ENCODE peak calls at places on chromosome 9, in eight cellular contexts. One of them, this sample, is unnamed.

GRCh38 chr9:122807271-122807900 is 7.5 kb downstream of the OR1K1 start:
- DNase-seq in upper lobe of left lung: no peak
- DNase-seq in activated gamma-delta T cell treated with anti-CD3 and anti-CD28 coated beads, Interleukin-2, amount 50 U/mL, for 16 hours: no peak
- DNase-seq in GM18507: no peak
- DNase-seq in Calu3: no peak
- DNase-seq in left colon: no peak
- DNase-seq in left lobe of liver: no peak
- DNase-seq in amniotic stem cell: no peak
- DNase-seq in this sample: no peak

GRCh38 chr9:73847536-73847935 is 649.6 kb upstream of the RORB start:
- DNase-seq in upper lobe of left lung: no peak
- DNase-seq in activated gamma-delta T cell treated with anti-CD3 and anti-CD28 coated beads, Interleukin-2, amount 50 U/mL, for 16 hours: no peak
- DNase-seq in GM18507: no peak
- DNase-seq in Calu3: no peak
- DNase-seq in left colon: no peak
- DNase-seq in left lobe of liver: no peak
- DNase-seq in amniotic stem cell: no peak
- DNase-seq in this sample: no peak

GRCh38 chr9:36008774-36009300 is 27.9 kb upstream of the RECK start:
- DNase-seq in upper lobe of left lung: peak
- DNase-seq in activated gamma-delta T cell treated with anti-CD3 and anti-CD28 coated beads, Interleukin-2, amount 50 U/mL, for 16 hours: peak
- DNase-seq in GM18507: peak
- DNase-seq in Calu3: peak
- DNase-seq in left colon: peak
- DNase-seq in left lobe of liver: peak
- DNase-seq in amniotic stem cell: no peak
- DNase-seq in this sample: peak

GRCh38 chr9:90515550-90515949 is 127.1 kb downstream of the DIRAS2 start:
- DNase-seq in upper lobe of left lung: no peak
- DNase-seq in activated gamma-delta T cell treated with anti-CD3 and anti-CD28 coated beads, Interleukin-2, amount 50 U/mL, for 16 hours: no peak
- DNase-seq in GM18507: no peak
- DNase-seq in Calu3: no peak
- DNase-seq in left colon: no peak
- DNase-seq in left lobe of liver: no peak
- DNase-seq in amniotic stem cell: no peak
- DNase-seq in this sample: no peak

GRCh38 chr9:72477862-72478564 is 43.4 kb upstream of the TMC1 start:
- DNase-seq in upper lobe of left lung: peak
- DNase-seq in activated gamma-delta T cell treated with anti-CD3 and anti-CD28 coated beads, Interleukin-2, amount 50 U/mL, for 16 hours: no peak
- DNase-seq in GM18507: no peak
- DNase-seq in Calu3: peak
- DNase-seq in left colon: peak
- DNase-seq in left lobe of liver: no peak
- DNase-seq in amniotic stem cell: no peak
- DNase-seq in this sample: no peak

GRCh38 chr9:135456436-135457104 is 23.0 kb upstream of the PPP1R26 start:
- DNase-seq in upper lobe of left lung: no peak
- DNase-seq in activated gamma-delta T cell treated with anti-CD3 and anti-CD28 coated beads, Interleukin-2, amount 50 U/mL, for 16 hours: no peak
- DNase-seq in GM18507: no peak
- DNase-seq in Calu3: no peak
- DNase-seq in left colon: no peak
- DNase-seq in left lobe of liver: no peak
- DNase-seq in amniotic stem cell: no peak
- DNase-seq in this sample: peak

GRCh38 chr9:83304686-83305085 is 233.5 kb downstream of the FRMD3 start:
- DNase-seq in upper lobe of left lung: peak
- DNase-seq in activated gamma-delta T cell treated with anti-CD3 and anti-CD28 coated beads, Interleukin-2, amount 50 U/mL, for 16 hours: no peak
- DNase-seq in GM18507: no peak
- DNase-seq in Calu3: no peak
- DNase-seq in left colon: peak
- DNase-seq in left lobe of liver: peak
- DNase-seq in amniotic stem cell: no peak
- DNase-seq in this sample: peak

GRCh38 chr9:98551511-98552286 is 157.0 kb downstream of the GABBR2 start:
- DNase-seq in upper lobe of left lung: no peak
- DNase-seq in activated gamma-delta T cell treated with anti-CD3 and anti-CD28 coated beads, Interleukin-2, amount 50 U/mL, for 16 hours: no peak
- DNase-seq in GM18507: no peak
- DNase-seq in Calu3: no peak
- DNase-seq in left colon: no peak
- DNase-seq in left lobe of liver: no peak
- DNase-seq in amniotic stem cell: no peak
- DNase-seq in this sample: peak

GRCh38 chr9:91143162-91143561 is 218.6 kb downstream of the AUH start:
- DNase-seq in upper lobe of left lung: no peak
- DNase-seq in activated gamma-delta T cell treated with anti-CD3 and anti-CD28 coated beads, Interleukin-2, amount 50 U/mL, for 16 hours: no peak
- DNase-seq in GM18507: no peak
- DNase-seq in Calu3: no peak
- DNase-seq in left colon: no peak
- DNase-seq in left lobe of liver: no peak
- DNase-seq in amniotic stem cell: no peak
- DNase-seq in this sample: no peak

GRCh38 chr9:101580076-101580475 is 14.7 kb downstream of the PPP3R2 start:
- DNase-seq in upper lobe of left lung: no peak
- DNase-seq in activated gamma-delta T cell treated with anti-CD3 and anti-CD28 coated beads, Interleukin-2, amount 50 U/mL, for 16 hours: no peak
- DNase-seq in GM18507: no peak
- DNase-seq in Calu3: no peak
- DNase-seq in left colon: no peak
- DNase-seq in left lobe of liver: no peak
- DNase-seq in amniotic stem cell: no peak
- DNase-seq in this sample: no peak

GRCh38 chr9:85971731-85972130 is 30.8 kb downstream of the NAA35 start:
- DNase-seq in upper lobe of left lung: no peak
- DNase-seq in activated gamma-delta T cell treated with anti-CD3 and anti-CD28 coated beads, Interleukin-2, amount 50 U/mL, for 16 hours: no peak
- DNase-seq in GM18507: no peak
- DNase-seq in Calu3: no peak
- DNase-seq in left colon: no peak
- DNase-seq in left lobe of liver: no peak
- DNase-seq in amniotic stem cell: no peak
- DNase-seq in this sample: no peak

GRCh38 chr9:89963280-89963679 is 358.5 kb downstream of the GADD45G start:
- DNase-seq in upper lobe of left lung: no peak
- DNase-seq in activated gamma-delta T cell treated with anti-CD3 and anti-CD28 coated beads, Interleukin-2, amount 50 U/mL, for 16 hours: no peak
- DNase-seq in GM18507: no peak
- DNase-seq in Calu3: no peak
- DNase-seq in left colon: no peak
- DNase-seq in left lobe of liver: no peak
- DNase-seq in amniotic stem cell: no peak
- DNase-seq in this sample: no peak

GRCh38 chr9:7148243-7148765 is 390.5 kb downstream of the KDM4C start:
- DNase-seq in upper lobe of left lung: no peak
- DNase-seq in activated gamma-delta T cell treated with anti-CD3 and anti-CD28 coated beads, Interleukin-2, amount 50 U/mL, for 16 hours: no peak
- DNase-seq in GM18507: no peak
- DNase-seq in Calu3: no peak
- DNase-seq in left colon: no peak
- DNase-seq in left lobe of liver: no peak
- DNase-seq in amniotic stem cell: no peak
- DNase-seq in this sample: peak

GRCh38 chr9:132163457-132163875 is 1.6 kb downstream of the NTNG2 start:
- DNase-seq in upper lobe of left lung: no peak
- DNase-seq in activated gamma-delta T cell treated with anti-CD3 and anti-CD28 coated beads, Interleukin-2, amount 50 U/mL, for 16 hours: no peak
- DNase-seq in GM18507: no peak
- DNase-seq in Calu3: no peak
- DNase-seq in left colon: no peak
- DNase-seq in left lobe of liver: no peak
- DNase-seq in amniotic stem cell: no peak
- DNase-seq in this sample: peak

GRCh38 chr9:93679536-93680444 is 103.4 kb downstream of the PHF2 start:
- DNase-seq in upper lobe of left lung: no peak
- DNase-seq in activated gamma-delta T cell treated with anti-CD3 and anti-CD28 coated beads, Interleukin-2, amount 50 U/mL, for 16 hours: no peak
- DNase-seq in GM18507: no peak
- DNase-seq in Calu3: no peak
- DNase-seq in left colon: no peak
- DNase-seq in left lobe of liver: peak
- DNase-seq in amniotic stem cell: no peak
- DNase-seq in this sample: no peak

GRCh38 chr9:96491079-96491879 is 41.3 kb downstream of the HABP4 start:
- DNase-seq in upper lobe of left lung: peak
- DNase-seq in activated gamma-delta T cell treated with anti-CD3 and anti-CD28 coated beads, Interleukin-2, amount 50 U/mL, for 16 hours: no peak
- DNase-seq in GM18507: no peak
- DNase-seq in Calu3: no peak
- DNase-seq in left colon: no peak
- DNase-seq in left lobe of liver: peak
- DNase-seq in amniotic stem cell: no peak
- DNase-seq in this sample: no peak

GRCh38 chr9:14692536-14692917 is 705 bp downstream of the ZDHHC21 start:
- DNase-seq in upper lobe of left lung: no peak
- DNase-seq in activated gamma-delta T cell treated with anti-CD3 and anti-CD28 coated beads, Interleukin-2, amount 50 U/mL, for 16 hours: no peak
- DNase-seq in GM18507: no peak
- DNase-seq in Calu3: no peak
- DNase-seq in left colon: no peak
- DNase-seq in left lobe of liver: no peak
- DNase-seq in amniotic stem cell: no peak
- DNase-seq in this sample: peak

GRCh38 chr9:880725-881124 is 39.2 kb downstream of the DMRT1 start:
- DNase-seq in upper lobe of left lung: no peak
- DNase-seq in activated gamma-delta T cell treated with anti-CD3 and anti-CD28 coated beads, Interleukin-2, amount 50 U/mL, for 16 hours: peak
- DNase-seq in GM18507: no peak
- DNase-seq in Calu3: no peak
- DNase-seq in left colon: no peak
- DNase-seq in left lobe of liver: no peak
- DNase-seq in amniotic stem cell: no peak
- DNase-seq in this sample: no peak

GRCh38 chr9:130207241-130207992 is 35.2 kb downstream of the NCS1 start:
- DNase-seq in upper lobe of left lung: no peak
- DNase-seq in activated gamma-delta T cell treated with anti-CD3 and anti-CD28 coated beads, Interleukin-2, amount 50 U/mL, for 16 hours: no peak
- DNase-seq in GM18507: no peak
- DNase-seq in Calu3: no peak
- DNase-seq in left colon: no peak
- DNase-seq in left lobe of liver: no peak
- DNase-seq in amniotic stem cell: no peak
- DNase-seq in this sample: no peak

GRCh38 chr9:121914017-121914595 is 179.0 kb downstream of the TTLL11 start:
- DNase-seq in upper lobe of left lung: no peak
- DNase-seq in activated gamma-delta T cell treated with anti-CD3 and anti-CD28 coated beads, Interleukin-2, amount 50 U/mL, for 16 hours: no peak
- DNase-seq in GM18507: no peak
- DNase-seq in Calu3: no peak
- DNase-seq in left colon: peak
- DNase-seq in left lobe of liver: no peak
- DNase-seq in amniotic stem cell: no peak
- DNase-seq in this sample: no peak

GRCh38 chr9:91433180-91433579 is 9.5 kb upstream of the NFIL3 start:
- DNase-seq in upper lobe of left lung: no peak
- DNase-seq in activated gamma-delta T cell treated with anti-CD3 and anti-CD28 coated beads, Interleukin-2, amount 50 U/mL, for 16 hours: no peak
- DNase-seq in GM18507: no peak
- DNase-seq in Calu3: peak
- DNase-seq in left colon: no peak
- DNase-seq in left lobe of liver: no peak
- DNase-seq in amniotic stem cell: peak
- DNase-seq in this sample: peak

GRCh38 chr9:108634669-108635462 is 220.9 kb downstream of the ACTL7B start:
- DNase-seq in upper lobe of left lung: no peak
- DNase-seq in activated gamma-delta T cell treated with anti-CD3 and anti-CD28 coated beads, Interleukin-2, amount 50 U/mL, for 16 hours: no peak
- DNase-seq in GM18507: no peak
- DNase-seq in Calu3: no peak
- DNase-seq in left colon: no peak
- DNase-seq in left lobe of liver: no peak
- DNase-seq in amniotic stem cell: no peak
- DNase-seq in this sample: no peak

GRCh38 chr9:101201626-101202025 is 173.1 kb downstream of the PLPPR1 start:
- DNase-seq in upper lobe of left lung: no peak
- DNase-seq in activated gamma-delta T cell treated with anti-CD3 and anti-CD28 coated beads, Interleukin-2, amount 50 U/mL, for 16 hours: no peak
- DNase-seq in GM18507: no peak
- DNase-seq in Calu3: no peak
- DNase-seq in left colon: no peak
- DNase-seq in left lobe of liver: peak
- DNase-seq in amniotic stem cell: no peak
- DNase-seq in this sample: no peak

GRCh38 chr9:91777437-91777836 is 172.6 kb downstream of the ROR2 start:
- DNase-seq in upper lobe of left lung: no peak
- DNase-seq in activated gamma-delta T cell treated with anti-CD3 and anti-CD28 coated beads, Interleukin-2, amount 50 U/mL, for 16 hours: no peak
- DNase-seq in GM18507: no peak
- DNase-seq in Calu3: no peak
- DNase-seq in left colon: no peak
- DNase-seq in left lobe of liver: no peak
- DNase-seq in amniotic stem cell: no peak
- DNase-seq in this sample: no peak

GRCh38 chr9:96363175-96363967 is 20.1 kb downstream of the SLC35D2 start:
- DNase-seq in upper lobe of left lung: no peak
- DNase-seq in activated gamma-delta T cell treated with anti-CD3 and anti-CD28 coated beads, Interleukin-2, amount 50 U/mL, for 16 hours: no peak
- DNase-seq in GM18507: no peak
- DNase-seq in Calu3: no peak
- DNase-seq in left colon: no peak
- DNase-seq in left lobe of liver: no peak
- DNase-seq in amniotic stem cell: no peak
- DNase-seq in this sample: no peak

GRCh38 chr9:93110400-93110855 is 14.4 kb downstream of the CARD19 start:
- DNase-seq in upper lobe of left lung: peak
- DNase-seq in activated gamma-delta T cell treated with anti-CD3 and anti-CD28 coated beads, Interleukin-2, amount 50 U/mL, for 16 hours: no peak
- DNase-seq in GM18507: no peak
- DNase-seq in Calu3: no peak
- DNase-seq in left colon: peak
- DNase-seq in left lobe of liver: peak
- DNase-seq in amniotic stem cell: no peak
- DNase-seq in this sample: no peak

GRCh38 chr9:34995288-34996060 is 5.9 kb downstream of the DNAJB5 start:
- DNase-seq in upper lobe of left lung: no peak
- DNase-seq in activated gamma-delta T cell treated with anti-CD3 and anti-CD28 coated beads, Interleukin-2, amount 50 U/mL, for 16 hours: no peak
- DNase-seq in GM18507: no peak
- DNase-seq in Calu3: no peak
- DNase-seq in left colon: no peak
- DNase-seq in left lobe of liver: peak
- DNase-seq in amniotic stem cell: no peak
- DNase-seq in this sample: peak

GRCh38 chr9:72327631-72328030 is 37.4 kb downstream of the ZFAND5 start:
- DNase-seq in upper lobe of left lung: no peak
- DNase-seq in activated gamma-delta T cell treated with anti-CD3 and anti-CD28 coated beads, Interleukin-2, amount 50 U/mL, for 16 hours: no peak
- DNase-seq in GM18507: no peak
- DNase-seq in Calu3: no peak
- DNase-seq in left colon: no peak
- DNase-seq in left lobe of liver: no peak
- DNase-seq in amniotic stem cell: no peak
- DNase-seq in this sample: no peak

GRCh38 chr9:126974604-126975003 is 60.0 kb downstream of the RALGPS1 start:
- DNase-seq in upper lobe of left lung: no peak
- DNase-seq in activated gamma-delta T cell treated with anti-CD3 and anti-CD28 coated beads, Interleukin-2, amount 50 U/mL, for 16 hours: no peak
- DNase-seq in GM18507: no peak
- DNase-seq in Calu3: no peak
- DNase-seq in left colon: no peak
- DNase-seq in left lobe of liver: no peak
- DNase-seq in amniotic stem cell: no peak
- DNase-seq in this sample: no peak

GRCh38 chr9:129580211-129580915 is 40.5 kb downstream of the C9orf50 start:
- DNase-seq in upper lobe of left lung: no peak
- DNase-seq in activated gamma-delta T cell treated with anti-CD3 and anti-CD28 coated beads, Interleukin-2, amount 50 U/mL, for 16 hours: no peak
- DNase-seq in GM18507: no peak
- DNase-seq in Calu3: peak
- DNase-seq in left colon: no peak
- DNase-seq in left lobe of liver: no peak
- DNase-seq in amniotic stem cell: no peak
- DNase-seq in this sample: no peak

GRCh38 chr9:3329361-3329760 is 196.4 kb downstream of the RFX3 start:
- DNase-seq in upper lobe of left lung: no peak
- DNase-seq in activated gamma-delta T cell treated with anti-CD3 and anti-CD28 coated beads, Interleukin-2, amount 50 U/mL, for 16 hours: no peak
- DNase-seq in GM18507: no peak
- DNase-seq in Calu3: no peak
- DNase-seq in left colon: no peak
- DNase-seq in left lobe of liver: no peak
- DNase-seq in amniotic stem cell: no peak
- DNase-seq in this sample: no peak

GRCh38 chr9:127711226-127711701 is 4.2 kb downstream of the PTRH1 start:
- DNase-seq in upper lobe of left lung: no peak
- DNase-seq in activated gamma-delta T cell treated with anti-CD3 and anti-CD28 coated beads, Interleukin-2, amount 50 U/mL, for 16 hours: no peak
- DNase-seq in GM18507: no peak
- DNase-seq in Calu3: no peak
- DNase-seq in left colon: no peak
- DNase-seq in left lobe of liver: no peak
- DNase-seq in amniotic stem cell: no peak
- DNase-seq in this sample: no peak

GRCh38 chr9:36831381-36832231 is 202.5 kb downstream of the PAX5 start:
- DNase-seq in upper lobe of left lung: no peak
- DNase-seq in activated gamma-delta T cell treated with anti-CD3 and anti-CD28 coated beads, Interleukin-2, amount 50 U/mL, for 16 hours: no peak
- DNase-seq in GM18507: no peak
- DNase-seq in Calu3: no peak
- DNase-seq in left colon: no peak
- DNase-seq in left lobe of liver: no peak
- DNase-seq in amniotic stem cell: no peak
- DNase-seq in this sample: no peak

GRCh38 chr9:127689332-127690000 is 17.3 kb upstream of the CFAP157 start:
- DNase-seq in upper lobe of left lung: no peak
- DNase-seq in activated gamma-delta T cell treated with anti-CD3 and anti-CD28 coated beads, Interleukin-2, amount 50 U/mL, for 16 hours: no peak
- DNase-seq in GM18507: no peak
- DNase-seq in Calu3: no peak
- DNase-seq in left colon: no peak
- DNase-seq in left lobe of liver: no peak
- DNase-seq in amniotic stem cell: no peak
- DNase-seq in this sample: no peak